ENCODE peak calls at places on chromosome 4, in seven cellular contexts. K, G, Y, F, O, V and R are unnamed samples.

GRCh38 chr4:85783483-85783882 is 308.5 kb downstream of the ARHGAP24 start:
- DNase-seq in K (peak; percentile 96), G (no peak), Y (peak; percentile 90), F (no peak), O (no peak), V (no peak), R (peak; percentile 50)

GRCh38 chr4:152953514-152953913 is 17.4 kb downstream of the FHDC1 start:
- DNase-seq in K (no peak), G (peak; percentile 71), Y (no peak), F (no peak), O (no peak), V (no peak), R (no peak)

GRCh38 chr4:20723019-20723418 is 22.8 kb downstream of the PACRGL start:
- DNase-seq in K (no peak), G (no peak), Y (no peak), F (no peak), O (no peak), V (no peak), R (no peak)

GRCh38 chr4:139585468-139585867 is 29.4 kb upstream of the SETD7 start:
- DNase-seq in K (no peak), G (no peak), Y (no peak), F (no peak), O (no peak), V (no peak), R (no peak)

GRCh38 chr4:70895846-70896435 is 6.2 kb upstream of the MOB1B start:
- DNase-seq in K (peak; percentile 57), G (no peak), Y (no peak), F (no peak), O (no peak), V (no peak), R (no peak)

GRCh38 chr4:53990641-53991040 is 73.8 kb downstream of the CHIC2 start:
- DNase-seq in K (no peak), G (no peak), Y (peak; percentile 40), F (no peak), O (no peak), V (no peak), R (peak; percentile 49)

GRCh38 chr4:3810796-3811485 is 44.8 kb downstream of the ADRA2C start:
- DNase-seq in K (no peak), G (no peak), Y (no peak), F (no peak), O (no peak), V (no peak), R (no peak)

GRCh38 chr4:178086324-178086723 is 644.1 kb upstream of the AGA start:
- DNase-seq in K (no peak), G (peak; percentile 72), Y (peak; percentile 1), F (peak; percentile 6), O (peak; percentile 65), V (no peak), R (no peak)

GRCh38 chr4:86564795-86565194 is 29.3 kb upstream of the PTPN13 start:
- DNase-seq in K (no peak), G (no peak), Y (no peak), F (no peak), O (no peak), V (no peak), R (no peak)

GRCh38 chr4:155025762-155026457 is 182.5 kb upstream of the NPY2R start:
- DNase-seq in K (no peak), G (peak; percentile 91), Y (no peak), F (peak; percentile 48), O (peak; percentile 79), V (peak; percentile 38), R (peak; percentile 33)

GRCh38 chr4:11912886-11913285 is 484.2 kb upstream of the HS3ST1 start:
- DNase-seq in K (no peak), G (no peak), Y (no peak), F (no peak), O (no peak), V (no peak), R (no peak)

GRCh38 chr4:176387571-176387970 is 67.8 kb downstream of the SPCS3 start:
- DNase-seq in K (no peak), G (no peak), Y (peak; percentile 62), F (no peak), O (no peak), V (no peak), R (no peak)

GRCh38 chr4:107825072-107825789 is 499 bp downstream of the SGMS2 start:
- DNase-seq in K (peak; percentile 64), G (peak; percentile 58), Y (peak; percentile 39), F (peak; percentile 41), O (peak; percentile 48), V (no peak), R (peak; percentile 60)

GRCh38 chr4:106021737-106022410 is 126.6 kb downstream of the NPNT start:
- DNase-seq in K (peak; percentile 81), G (no peak), Y (no peak), F (no peak), O (no peak), V (no peak), R (no peak)

GRCh38 chr4:185589067-185589844 is 53.9 kb upstream of the PDLIM3 start:
- DNase-seq in K (peak; percentile 83), G (no peak), Y (peak; percentile 47), F (no peak), O (no peak), V (no peak), R (peak; percentile 87)

GRCh38 chr4:36638273-36638811 is 356.9 kb downstream of the DTHD1 start:
- DNase-seq in K (no peak), G (no peak), Y (no peak), F (no peak), O (peak; percentile 30), V (no peak), R (no peak)

GRCh38 chr4:36640876-36641275 is 359.5 kb downstream of the DTHD1 start:
- DNase-seq in K (no peak), G (no peak), Y (no peak), F (no peak), O (no peak), V (no peak), R (no peak)
- H2BK5ac ChIP-seq in K (no peak overlapping the region), G (no peak overlapping the region), Y (no peak overlapping the region), F (no peak overlapping the region), O (no peak overlapping the region), V (no peak overlapping the region), R (no peak overlapping the region)

GRCh38 chr4:145341381-145341780 is 140.3 kb upstream of the SMAD1 start:
- DNase-seq in K (no peak), G (peak; percentile 25), Y (no peak), F (no peak), O (no peak), V (no peak), R (no peak)
- H3K23ac ChIP-seq in K (no peak overlapping the region), G (no peak overlapping the region), Y (no peak overlapping the region), F (no peak overlapping the region), O (no peak overlapping the region), V (no peak overlapping the region), R (no peak overlapping the region)

DNA sequence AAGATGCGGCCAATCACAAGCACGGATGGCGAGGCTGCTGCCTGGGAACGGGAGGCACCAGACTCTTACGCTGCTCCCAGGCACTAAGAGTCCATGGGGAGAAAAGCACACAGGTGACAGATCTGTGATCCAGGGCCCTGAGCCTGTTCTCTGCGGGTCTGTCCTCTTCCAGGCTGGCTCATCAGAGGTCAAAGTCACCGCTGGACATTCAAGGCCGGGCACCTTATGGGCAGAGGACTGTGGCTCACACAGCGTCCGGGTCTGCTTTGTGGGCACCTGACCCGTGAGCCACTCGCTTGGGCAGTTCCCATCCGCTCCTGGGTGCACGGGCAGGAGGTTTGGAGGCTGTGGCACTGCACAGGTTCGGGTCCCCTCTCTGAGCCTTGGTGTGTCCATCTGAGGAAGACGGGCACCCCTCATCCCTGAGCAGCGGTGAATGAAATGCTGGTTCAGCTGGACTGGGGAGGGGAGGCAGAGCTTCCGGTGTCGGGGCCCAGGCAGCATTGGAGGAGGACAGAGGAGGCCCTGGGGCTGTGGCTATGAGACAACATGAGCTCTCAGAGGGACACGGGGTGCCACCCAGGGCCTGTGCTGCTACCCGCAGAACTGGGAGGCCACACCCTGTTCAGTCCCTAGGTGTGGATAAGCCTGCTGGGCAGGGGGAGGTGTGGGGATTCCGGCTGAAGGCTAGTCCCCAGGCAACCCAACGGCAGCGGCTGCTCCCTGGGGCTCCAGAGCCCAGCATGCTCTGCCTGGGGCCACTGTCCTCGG is 61.2 kb upstream of the AFAP1 start:
- DNase-seq in K (no peak), G (no peak), Y (no peak), F (no peak), O (no peak), V (no peak), R (no peak)
- H2BK5ac ChIP-seq in K (no peak overlapping the region), G (no peak overlapping the region), Y (no peak overlapping the region), F (no peak overlapping the region), O (no peak overlapping the region), V (no peak overlapping the region), R (no peak overlapping the region)

DNA sequence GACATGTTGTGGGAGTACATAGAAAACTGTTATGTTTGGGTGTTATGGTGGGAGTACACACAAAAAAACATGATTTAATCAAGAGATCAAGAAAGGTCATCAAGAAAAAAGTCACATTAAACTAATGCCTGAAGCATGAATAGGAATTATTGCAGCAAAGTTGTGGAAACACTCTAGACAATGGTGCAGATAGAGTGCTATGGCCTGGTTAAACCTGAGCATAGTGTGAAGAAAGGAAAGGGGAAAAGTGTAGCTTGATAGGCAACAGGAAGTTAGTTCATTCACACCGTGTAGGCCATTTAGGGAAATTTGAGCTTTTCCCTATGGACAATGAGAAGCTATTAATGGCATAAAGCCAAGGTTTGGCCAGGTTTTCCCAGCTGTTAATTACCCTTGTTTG is 162.1 kb upstream of the EMCN start:
- DNase-seq in K (no peak), G (no peak), Y (no peak), F (no peak), O (no peak), V (no peak), R (no peak)
- H3K23ac ChIP-seq in K (no peak overlapping the region), G (no peak overlapping the region), Y (no peak overlapping the region), F (no peak overlapping the region), O (no peak overlapping the region), V (no peak overlapping the region), R (no peak overlapping the region)

DNA sequence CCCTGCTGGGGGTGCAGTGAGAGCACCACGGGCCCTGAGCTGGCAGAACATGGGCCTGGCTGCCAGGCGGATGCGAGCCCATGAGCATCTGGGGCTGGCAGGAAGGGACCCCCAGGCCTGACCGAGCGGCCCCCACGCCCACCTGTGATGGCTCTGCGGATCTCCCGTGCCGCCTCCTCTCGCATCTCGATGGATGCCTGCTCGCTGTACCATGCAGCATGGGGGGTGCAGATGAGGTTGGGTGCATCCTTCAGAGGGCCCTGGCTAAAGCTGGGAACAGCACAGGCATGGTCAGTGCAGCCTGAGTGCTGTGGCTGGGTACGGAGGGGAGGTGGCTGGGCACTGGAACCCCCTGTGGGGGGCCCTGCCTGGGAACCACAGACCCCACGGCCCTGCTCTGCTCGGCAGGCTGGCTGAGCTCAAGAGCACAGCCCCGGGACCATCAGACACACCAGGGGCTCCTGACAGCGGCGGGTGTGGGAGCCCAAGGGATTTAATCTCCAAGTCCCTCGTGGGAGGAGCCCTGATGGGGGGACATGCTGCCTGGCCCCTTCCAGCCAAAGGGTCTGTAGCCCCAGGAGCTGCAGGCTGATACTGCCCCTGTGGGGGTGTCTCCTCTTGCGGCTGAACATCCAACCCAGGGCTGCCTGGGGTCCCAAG is 35.5 kb downstream of the CTBP1 start:
- DNase-seq in K (no peak), G (no peak), Y (no peak), F (no peak), O (no peak), V (no peak), R (no peak)
- H2BK5ac ChIP-seq in K (no peak overlapping the region), G (no peak overlapping the region), Y (no peak overlapping the region), F (peak overlapping the region; percentile 24), O (no peak overlapping the region), V (no peak overlapping the region), R (no peak overlapping the region)

DNA sequence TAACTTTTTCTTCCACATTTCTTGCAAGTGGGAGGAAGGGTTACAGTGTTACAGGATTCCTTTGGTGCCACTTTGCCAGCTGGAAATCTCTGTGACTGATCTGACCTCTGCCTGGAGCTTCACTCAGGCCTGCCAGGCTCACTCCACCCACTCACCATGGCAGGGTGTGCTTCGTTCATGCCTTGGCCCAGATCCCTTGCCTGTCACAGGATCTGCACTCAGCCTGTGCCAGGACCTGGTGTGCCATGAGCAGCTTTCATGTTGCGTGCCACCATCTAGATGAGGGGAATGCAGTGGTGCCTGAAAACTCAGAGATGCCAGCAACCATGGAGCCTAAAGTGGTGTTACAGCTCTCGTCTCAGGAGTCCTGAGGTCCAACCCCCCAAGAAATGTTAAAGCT is 2596.4 kb downstream of the PCDH7 start:
- DNase-seq in K (no peak), G (no peak), Y (no peak), F (no peak), O (no peak), V (no peak), R (no peak)
- H3K23ac ChIP-seq in K (no peak overlapping the region), G (no peak overlapping the region), Y (no peak overlapping the region), F (no peak overlapping the region), O (no peak overlapping the region), V (no peak overlapping the region), R (no peak overlapping the region)